ENCODE peak calls at places on chromosomes 6 and 20, in ten cellular contexts. R, V, W, T, Q, O, B, G, A and M are unnamed samples.
A peak's percentile ranks its signal among the peaks of the same experiment; 100 is the strongest.

GRCh38 chr6:43334466-43335095 is 26.0 kb upstream of the CRIP3 start:
- DNase-seq in W (peak; percentile 65), Q (no peak), B (no peak), V (no peak), O (peak; percentile 69), G (peak; percentile 82), T (no peak), A (peak; percentile 70), R (peak; percentile 43), M (peak; percentile 12)

GRCh38 chr6:30037182-30037788 is 23.8 kb upstream of the POLR1H start:
- DNase-seq in B (no peak), T (no peak), W (peak; percentile 47), V (no peak), A (peak; percentile 56), Q (no peak), O (peak; percentile 17), R (peak; percentile 18), G (peak; percentile 51), M (no peak)

GRCh38 chr6:135144678-135145508 is 36.2 kb upstream of the MYB start:
- DNase-seq in O (peak; percentile 43), W (peak; percentile 48), T (no peak), A (peak; percentile 37), B (no peak), G (peak; percentile 58), Q (no peak), V (no peak), R (peak; percentile 53), M (no peak)

GRCh38 chr6:131945971-131946370 is 5.2 kb downstream of the CCN2 start:
- DNase-seq in W (no peak), R (no peak), V (no peak), G (no peak), A (no peak), T (no peak), Q (no peak), B (no peak), O (no peak), M (no peak)

GRCh38 chr6:84512396-84512795 is 252.0 kb downstream of the TBX18 start:
- DNase-seq in B (no peak), Q (no peak), A (peak; percentile 74), W (no peak), O (no peak), T (no peak), G (no peak), R (peak; percentile 55), V (no peak), M (no peak)

GRCh38 chr20:52152416-52152815 is 39.2 kb downstream of the ZFP64 start:
- DNase-seq in A (no peak), T (no peak), R (no peak), V (peak; percentile 84), B (no peak), Q (no peak), G (no peak), W (no peak), O (no peak), M (no peak)

GRCh38 chr20:38418509-38419204 is 16.5 kb downstream of the SNHG17 start:
- DNase-seq in R (no peak), T (peak; percentile 76), B (peak; percentile 58), O (peak; percentile 40), Q (peak; percentile 65), W (no peak), V (no peak), G (no peak), A (peak; percentile 65), M (no peak)

GRCh38 chr6:6820688-6821238 is 232.2 kb downstream of the LY86 start:
- DNase-seq in B (no peak), R (no peak), V (peak; percentile 95), A (no peak), Q (no peak), W (no peak), O (no peak), G (peak; percentile 97), T (no peak), M (no peak)

GRCh38 chr6:132974122-132974521 is 159.8 kb downstream of the RPS12 start:
- DNase-seq in G (no peak), Q (no peak), B (no peak), V (no peak), O (no peak), R (no peak), A (no peak), T (no peak), W (no peak), M (no peak)

GRCh38 chr20:10448270-10449156 is 13.4 kb downstream of the SLX4IP start:
- DNase-seq in R (no peak), B (no peak), O (peak; percentile 48), V (no peak), G (no peak), W (no peak), A (peak; percentile 62), Q (no peak), T (no peak), M (no peak)

DNA sequence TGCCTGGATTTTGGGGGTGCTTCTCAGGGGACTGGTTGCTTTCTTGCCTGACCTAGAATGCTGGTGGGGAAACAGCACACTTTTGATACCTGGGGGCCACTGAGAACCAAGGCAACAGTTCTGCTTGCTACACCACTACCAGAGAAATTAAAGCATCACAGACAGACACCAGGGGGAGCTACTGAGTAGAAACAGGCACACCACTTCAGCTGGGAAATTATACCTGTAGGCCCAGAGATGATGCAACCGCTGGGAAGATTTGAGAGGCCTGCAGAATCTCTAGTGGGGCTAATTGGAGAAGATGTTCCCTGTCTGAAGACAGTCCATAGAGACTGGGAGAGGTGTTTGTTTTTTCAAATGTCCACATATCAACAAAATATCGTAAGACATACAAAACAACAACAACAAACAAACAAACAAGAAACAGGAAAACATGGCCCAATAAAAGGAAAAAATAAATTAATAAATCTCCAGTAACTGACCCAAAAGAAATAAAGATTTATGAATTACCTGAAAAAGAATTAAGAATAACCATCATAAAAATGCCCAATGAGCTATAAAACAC is 129.4 kb upstream of the RIN2 start:
- DNase-seq in R (peak; percentile 76), G (peak; percentile 86), W (peak; percentile 55), Q (peak; percentile 50), B (no peak), A (peak; percentile 67), T (peak; percentile 27), V (no peak), O (peak; percentile 66), M (no peak)
- TF ChIP-seq CTCF in R (peak; percentile 79), G (peak; percentile 90), W (peak; percentile 49), Q (peak; percentile 67), B (peak; percentile 71), A (peak; percentile 79), T (peak; percentile 72), V (peak; percentile 91), O (peak; percentile 65), M (peak; percentile 82)

GRCh38 chr6:18263561-18264337 is 581 bp downstream of the DEK start:
- DNase-seq in R (no peak), G (peak; percentile 61), V (no peak), A (peak; percentile 61), Q (peak; percentile 71), O (no peak), W (peak; percentile 89), T (peak; percentile 79), B (peak; percentile 74), M (no peak)

GRCh38 chr6:18262812-18263560 is 1.3 kb downstream of the DEK start:
- DNase-seq in V (no peak), O (peak; percentile 9), A (no peak), R (no peak), B (no peak), G (peak; percentile 58), W (no peak), T (no peak), Q (no peak), M (no peak)

GRCh38 chr6:18260448-18261106 is 3.8 kb downstream of the DEK start:
- DNase-seq in W (no peak), T (no peak), A (peak; percentile 36), G (peak; percentile 71), R (peak; percentile 26), O (peak; percentile 36), Q (no peak), B (no peak), V (no peak), M (no peak)

GRCh38 chr6:18261877-18262276 is 2.5 kb downstream of the DEK start:
- DNase-seq in V (no peak), Q (no peak), T (no peak), R (no peak), B (no peak), W (no peak), O (no peak), A (no peak), G (no peak), M (no peak)

GRCh38 chr6:18259675-18260447 is 4.5 kb downstream of the DEK start:
- DNase-seq in R (no peak), B (no peak), O (peak; percentile 52), V (no peak), A (no peak), W (no peak), T (no peak), Q (no peak), G (peak; percentile 78), M (no peak)
- H3K4me3 ChIP-seq in R (no peak overlapping the region), B (no peak overlapping the region), O (no peak overlapping the region), V (no peak overlapping the region), A (no peak overlapping the region), W (no peak overlapping the region), T (no peak overlapping the region), Q (no peak overlapping the region), G (peak overlapping the region; percentile 76), M (no peak overlapping the region)

DNA sequence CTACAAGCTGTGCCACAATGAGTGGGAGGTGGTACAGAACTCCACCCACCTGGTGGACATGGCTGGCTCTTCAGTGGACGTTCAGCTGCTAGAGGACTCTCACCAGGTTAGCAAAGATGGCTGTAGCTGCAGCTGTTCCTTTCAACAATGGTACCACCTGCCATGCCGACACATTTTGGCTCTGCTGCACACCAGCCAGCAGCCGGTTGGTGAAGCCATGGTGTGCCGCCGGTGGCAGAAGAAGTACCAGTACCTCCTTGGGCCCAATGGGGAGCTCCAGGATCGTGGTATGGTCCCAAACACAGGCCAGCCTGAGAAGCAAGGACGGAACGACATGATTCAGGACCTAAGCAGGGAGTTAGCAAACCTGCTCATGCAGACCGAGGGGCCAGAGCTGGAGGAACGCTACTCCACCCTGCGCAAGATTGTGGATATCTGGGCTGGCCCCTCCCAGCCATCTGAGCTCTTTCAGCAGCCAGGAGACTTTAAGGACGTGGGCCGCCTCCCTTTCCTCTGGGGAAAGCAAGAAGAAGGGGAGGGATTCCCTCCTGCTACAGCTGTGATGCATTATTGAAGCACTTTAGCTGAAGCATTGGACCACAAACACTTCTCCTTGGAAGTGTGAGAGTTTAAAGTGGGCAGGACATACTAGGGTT is 2.8 kb upstream of the ZSWIM1 start:
- DNase-seq in Q (no peak), V (peak; percentile 74), O (no peak), T (peak; percentile 65), W (peak; percentile 50), A (no peak), G (no peak), B (no peak), R (no peak), M (no peak)
- H3K36me3 ChIP-seq in Q (no peaks in the 10 kb centered on the region), V (peaks cover 12% of the 10 kb centered on the region), O (peaks cover 26% of the 10 kb centered on the region), T (peaks cover 37% of the 10 kb centered on the region), W (peaks cover 12% of the 10 kb centered on the region), A (peaks cover 8% of the 10 kb centered on the region), G (peaks cover 8% of the 10 kb centered on the region), B (peaks cover 26% of the 10 kb centered on the region), R (peaks cover 4% of the 10 kb centered on the region), M (peaks cover 7% of the 10 kb centered on the region)

DNA sequence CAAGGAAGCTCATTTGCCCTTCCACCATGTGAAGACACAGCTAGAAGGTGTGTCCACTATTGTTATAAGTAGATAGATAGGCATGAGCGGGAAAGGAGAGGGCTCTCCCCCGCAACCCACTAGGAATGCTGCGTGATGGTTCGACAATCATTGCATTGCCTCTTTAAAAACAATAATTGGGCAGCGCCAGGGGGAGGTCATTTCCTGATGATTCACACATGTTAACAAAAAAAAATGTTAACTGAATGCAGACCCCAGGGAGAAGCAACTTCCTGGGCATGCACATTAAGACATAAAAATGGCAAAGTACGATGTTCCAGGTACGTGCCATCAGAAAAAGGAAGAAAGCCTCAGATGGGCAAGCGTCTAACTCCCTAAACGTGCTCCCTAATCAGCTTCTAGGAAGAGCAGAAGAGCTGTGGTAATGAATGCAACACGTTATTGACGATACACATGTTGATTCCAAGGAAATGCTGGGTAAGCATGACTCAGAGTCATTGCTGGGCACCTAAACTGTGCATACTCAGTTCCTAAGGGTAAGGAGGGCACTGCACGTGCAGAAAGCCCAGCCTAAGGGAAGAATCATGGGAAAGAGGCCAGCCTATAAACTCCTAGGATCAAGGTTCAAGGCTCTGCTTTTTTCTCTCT is 113.7 kb downstream of the FAM217A start:
- DNase-seq in A (no peak), T (no peak), O (no peak), G (peak; percentile 52), W (no peak), B (no peak), Q (no peak), V (no peak), R (no peak), M (no peak)
- TF ChIP-seq CTCF in A (no peak), T (no peak), O (no peak), G (no peak), W (no peak), B (no peak), Q (no peak), V (no peak), R (no peak), M (no peak)